ENCODE peak calls at places on chromosome X, in five cellular contexts. One of them, this sample, is unnamed.

GRCh38 chrX:3175659-3176438 is 134.6 kb downstream of the ARSF start:
- DNase-seq in HepG2: no peak
- DNase-seq in H1: no peak
- DNase-seq in NT2/D1: no peak
- DNase-seq in GM12878: no peak
- DNase-seq in this sample: no peak

GRCh38 chrX:2503591-2504500 is 3.1 kb upstream of the DHRSX start:
- DNase-seq in HepG2: no peak
- DNase-seq in H1: no peak
- DNase-seq in NT2/D1: no peak
- DNase-seq in GM12878: no peak
- DNase-seq in this sample: no peak

GRCh38 chrX:150084474-150085229 is 146.4 kb upstream of the EOLA2 start:
- DNase-seq in HepG2: no peak
- DNase-seq in H1: no peak
- DNase-seq in NT2/D1: no peak
- DNase-seq in GM12878: no peak
- DNase-seq in this sample: no peak

GRCh38 chrX:112800901-112801775 is 39.5 kb downstream of the AMOT start:
- DNase-seq in HepG2: no peak
- DNase-seq in H1: no peak
- DNase-seq in NT2/D1: peak
- DNase-seq in GM12878: no peak
- DNase-seq in this sample: no peak

GRCh38 chrX:47166126-47166525 is 21.1 kb downstream of the RBM10 start:
- DNase-seq in HepG2: no peak
- DNase-seq in H1: no peak
- DNase-seq in NT2/D1: no peak
- DNase-seq in GM12878: no peak
- DNase-seq in this sample: no peak

GRCh38 chrX:24100713-24101112 is 46.0 kb downstream of the EIF2S3 start:
- DNase-seq in HepG2: no peak
- DNase-seq in H1: no peak
- DNase-seq in NT2/D1: no peak
- DNase-seq in GM12878: no peak
- DNase-seq in this sample: no peak

GRCh38 chrX:124488412-124489161 is 142.2 kb downstream of the SH2D1A start:
- DNase-seq in HepG2: no peak
- DNase-seq in H1: no peak
- DNase-seq in NT2/D1: no peak
- DNase-seq in GM12878: peak
- DNase-seq in this sample: no peak

GRCh38 chrX:80846247-80846646 is 36.6 kb upstream of the BRWD3 start:
- DNase-seq in HepG2: no peak
- DNase-seq in H1: no peak
- DNase-seq in NT2/D1: no peak
- DNase-seq in GM12878: no peak
- DNase-seq in this sample: no peak

GRCh38 chrX:139881130-139881529 is 51.7 kb downstream of the ATP11C start:
- DNase-seq in HepG2: no peak
- DNase-seq in H1: no peak
- DNase-seq in NT2/D1: no peak
- DNase-seq in GM12878: no peak
- DNase-seq in this sample: no peak

GRCh38 chrX:107355533-107355932 is 93.9 kb upstream of the FRMPD3 start:
- DNase-seq in HepG2: no peak
- DNase-seq in H1: no peak
- DNase-seq in NT2/D1: peak
- DNase-seq in GM12878: no peak
- DNase-seq in this sample: no peak

GRCh38 chrX:38817004-38817703 is 15.9 kb downstream of the MID1IP1 start:
- DNase-seq in HepG2: no peak
- DNase-seq in H1: no peak
- DNase-seq in NT2/D1: peak
- DNase-seq in GM12878: no peak
- DNase-seq in this sample: no peak

GRCh38 chrX:41333744-41333993 is 293 bp upstream of the DDX3X start:
- DNase-seq in HepG2: peak
- DNase-seq in H1: no peak
- DNase-seq in NT2/D1: peak
- DNase-seq in GM12878: peak
- DNase-seq in this sample: peak

GRCh38 chrX:40449956-40450701 is 130.6 kb upstream of the ATP6AP2 start:
- DNase-seq in HepG2: no peak
- DNase-seq in H1: no peak
- DNase-seq in NT2/D1: no peak
- DNase-seq in GM12878: no peak
- DNase-seq in this sample: no peak

GRCh38 chrX:133838761-133839676 is 146.4 kb downstream of the GPC3 start:
- DNase-seq in HepG2: no peak
- DNase-seq in H1: peak
- DNase-seq in NT2/D1: peak
- DNase-seq in GM12878: no peak
- DNase-seq in this sample: peak

GRCh38 chrX:70079297-70079696 is 17.0 kb downstream of the OTUD6A start:
- DNase-seq in HepG2: no peak
- DNase-seq in H1: no peak
- DNase-seq in NT2/D1: no peak
- DNase-seq in GM12878: no peak
- DNase-seq in this sample: no peak

GRCh38 chrX:107565916-107566602 is 62.3 kb upstream of the PRPS1 start:
- DNase-seq in HepG2: peak
- DNase-seq in H1: no peak
- DNase-seq in NT2/D1: no peak
- DNase-seq in GM12878: no peak
- DNase-seq in this sample: peak

GRCh38 chrX:9163153-9163790 is 129.3 kb upstream of the FAM9B start:
- DNase-seq in HepG2: no peak
- DNase-seq in H1: no peak
- DNase-seq in NT2/D1: no peak
- DNase-seq in GM12878: no peak
- DNase-seq in this sample: no peak

GRCh38 chrX:130393451-130394074 is 8.1 kb upstream of the GPR119 start:
- DNase-seq in HepG2: peak
- DNase-seq in H1: peak
- DNase-seq in NT2/D1: peak
- DNase-seq in GM12878: no peak
- DNase-seq in this sample: peak

GRCh38 chrX:119121341-119121740 is 6.3 kb downstream of the KIAA1210 start:
- DNase-seq in HepG2: no peak
- DNase-seq in H1: no peak
- DNase-seq in NT2/D1: no peak
- DNase-seq in GM12878: no peak
- DNase-seq in this sample: no peak

GRCh38 chrX:63922221-63922620 is 137.2 kb upstream of the ARHGEF9 start:
- DNase-seq in HepG2: no peak
- DNase-seq in H1: no peak
- DNase-seq in NT2/D1: no peak
- DNase-seq in GM12878: no peak
- DNase-seq in this sample: no peak

GRCh38 chrX:29560065-29560464 is 655.3 kb upstream of the MAGEB2 start:
- DNase-seq in HepG2: no peak
- DNase-seq in H1: no peak
- DNase-seq in NT2/D1: no peak
- DNase-seq in GM12878: no peak
- DNase-seq in this sample: no peak

GRCh38 chrX:120790118-120790517 is 85.5 kb downstream of the CT47B1 start:
- DNase-seq in HepG2: peak
- DNase-seq in H1: no peak
- DNase-seq in NT2/D1: peak
- DNase-seq in GM12878: peak
- DNase-seq in this sample: peak

GRCh38 chrX:146831994-146832393 is 17.4 kb upstream of the CXorf51A start:
- DNase-seq in HepG2: no peak
- DNase-seq in H1: no peak
- DNase-seq in NT2/D1: no peak
- DNase-seq in GM12878: no peak
- DNase-seq in this sample: no peak
- TF ChIP-seq SUZ12 in HepG2: no peak
- TF ChIP-seq SUZ12 in H1: no peak
- TF ChIP-seq SUZ12 in NT2/D1: no peak
- TF ChIP-seq SUZ12 in GM12878: no peak
- TF ChIP-seq SUZ12 in this sample: no peak

GRCh38 chrX:154333116-154333515 is 37.5 kb downstream of the TKTL1 start:
- DNase-seq in HepG2: no peak
- DNase-seq in H1: no peak
- DNase-seq in NT2/D1: no peak
- DNase-seq in GM12878: no peak
- DNase-seq in this sample: no peak
- TF ChIP-seq SUZ12 in HepG2: no peak
- TF ChIP-seq SUZ12 in H1: no peak
- TF ChIP-seq SUZ12 in NT2/D1: no peak
- TF ChIP-seq SUZ12 in GM12878: no peak
- TF ChIP-seq SUZ12 in this sample: no peak

GRCh38 chrX:31227250-31227649 is 155.4 kb upstream of the FTHL17 start:
- DNase-seq in HepG2: peak
- DNase-seq in H1: no peak
- DNase-seq in NT2/D1: no peak
- DNase-seq in GM12878: no peak
- DNase-seq in this sample: no peak

GRCh38 chrX:31224321-31225012 is 152.6 kb upstream of the FTHL17 start:
- DNase-seq in HepG2: no peak
- DNase-seq in H1: no peak
- DNase-seq in NT2/D1: no peak
- DNase-seq in GM12878: no peak
- DNase-seq in this sample: no peak

GRCh38 chrX:31225819-31226218 is 154.0 kb upstream of the FTHL17 start:
- DNase-seq in HepG2: no peak
- DNase-seq in H1: no peak
- DNase-seq in NT2/D1: no peak
- DNase-seq in GM12878: no peak
- DNase-seq in this sample: no peak

GRCh38 chrX:31222946-31223345 is 151.1 kb upstream of the FTHL17 start:
- DNase-seq in HepG2: no peak
- DNase-seq in H1: no peak
- DNase-seq in NT2/D1: no peak
- DNase-seq in GM12878: no peak
- DNase-seq in this sample: no peak

GRCh38 chrX:31223817-31224216 is 152.0 kb upstream of the FTHL17 start:
- DNase-seq in HepG2: no peak
- DNase-seq in H1: no peak
- DNase-seq in NT2/D1: no peak
- DNase-seq in GM12878: no peak
- DNase-seq in this sample: no peak
- TF ChIP-seq SUZ12 in HepG2: no peak
- TF ChIP-seq SUZ12 in H1: no peak
- TF ChIP-seq SUZ12 in NT2/D1: no peak
- TF ChIP-seq SUZ12 in GM12878: no peak
- TF ChIP-seq SUZ12 in this sample: no peak

GRCh38 chrX:1093112-1093511 is 119.3 kb downstream of the CRLF2 start:
- DNase-seq in HepG2: no peak
- DNase-seq in H1: no peak
- DNase-seq in NT2/D1: no peak
- DNase-seq in GM12878: no peak
- DNase-seq in this sample: no peak
- TF ChIP-seq SUZ12 in HepG2: no peak
- TF ChIP-seq SUZ12 in H1: no peak
- TF ChIP-seq SUZ12 in NT2/D1: no peak
- TF ChIP-seq SUZ12 in GM12878: no peak
- TF ChIP-seq SUZ12 in this sample: no peak

This sample was measured in HEK293T.